ENCODE peak calls at places on chromosomes 7 and 10, in four cellular contexts. One of them, this sample, is unnamed.

GRCh38 chr7:102063736-102064135 is 222.9 kb upstream of the SH2B2 start:
- DNase-seq in trophoblast cell: peak
- DNase-seq in prostate gland: no peak
- DNase-seq in GM23338: peak
- DNase-seq in this sample: no peak

GRCh38 chr7:91517408-91517807 is 253.2 kb downstream of the FZD1 start:
- DNase-seq in prostate gland: no peak
- DNase-seq in GM23338: no peak
- DNase-seq in trophoblast cell: no peak
- DNase-seq in this sample: peak

GRCh38 chr7:232571-233455 is 40.4 kb downstream of the FAM20C start:
- DNase-seq in trophoblast cell: no peak
- DNase-seq in prostate gland: no peak
- DNase-seq in GM23338: no peak
- DNase-seq in this sample: peak

GRCh38 chr10:133163889-133164815 is 4.1 kb downstream of the KNDC1 start:
- DNase-seq in prostate gland: no peak
- DNase-seq in GM23338: peak
- DNase-seq in trophoblast cell: no peak
- DNase-seq in this sample: no peak

GRCh38 chr7:135910393-135911036 is 66.6 kb downstream of the MTPN start:
- DNase-seq in GM23338: no peak
- DNase-seq in prostate gland: no peak
- DNase-seq in trophoblast cell: no peak
- DNase-seq in this sample: no peak

GRCh38 chr10:7795605-7796004 is 7.6 kb downstream of the ATP5F1C start:
- DNase-seq in GM23338: no peak
- DNase-seq in trophoblast cell: peak
- DNase-seq in prostate gland: no peak
- DNase-seq in this sample: no peak

GRCh38 chr10:88162852-88163251 is 299.4 kb downstream of the PTEN start:
- DNase-seq in prostate gland: no peak
- DNase-seq in trophoblast cell: no peak
- DNase-seq in GM23338: no peak
- DNase-seq in this sample: no peak

GRCh38 chr10:31072453-31072852 is 40.8 kb upstream of the ZNF438 start:
- DNase-seq in trophoblast cell: no peak
- DNase-seq in prostate gland: no peak
- DNase-seq in GM23338: no peak
- DNase-seq in this sample: peak

GRCh38 chr10:14513061-14513460 is 182.3 kb upstream of the FRMD4A start:
- DNase-seq in prostate gland: no peak
- DNase-seq in GM23338: no peak
- DNase-seq in trophoblast cell: no peak
- DNase-seq in this sample: no peak

GRCh38 chr10:46549171-46550075 is 7.0 kb downstream of the GPRIN2 start:
- DNase-seq in trophoblast cell: no peak
- DNase-seq in GM23338: no peak
- DNase-seq in prostate gland: peak
- DNase-seq in this sample: no peak

GRCh38 chr10:117543245-117543998 is 876 bp downstream of the EMX2 start:
- DNase-seq in GM23338: peak
- DNase-seq in prostate gland: no peak
- DNase-seq in trophoblast cell: peak
- DNase-seq in this sample: no peak

GRCh38 chr10:71713135-71714040 is 6.2 kb downstream of the C10orf105 start:
- DNase-seq in trophoblast cell: peak
- DNase-seq in GM23338: peak
- DNase-seq in prostate gland: peak
- DNase-seq in this sample: no peak

GRCh38 chr10:3874988-3875841 is 90.2 kb upstream of the KLF6 start:
- DNase-seq in prostate gland: no peak
- DNase-seq in GM23338: no peak
- DNase-seq in trophoblast cell: peak
- DNase-seq in this sample: no peak

GRCh38 chr7:117872565-117873055 is 631 bp downstream of the CTTNBP2 start:
- DNase-seq in prostate gland: peak
- DNase-seq in GM23338: peak
- DNase-seq in trophoblast cell: no peak
- DNase-seq in this sample: no peak

GRCh38 chr7:143410523-143411004 is 1.9 kb upstream of the EPHA1 start:
- DNase-seq in prostate gland: no peak
- DNase-seq in GM23338: peak
- DNase-seq in trophoblast cell: no peak
- DNase-seq in this sample: no peak

GRCh38 chr7:148856035-148856881 is 27.8 kb downstream of the EZH2 start:
- DNase-seq in prostate gland: peak
- DNase-seq in trophoblast cell: peak
- DNase-seq in GM23338: peak
- DNase-seq in this sample: no peak

GRCh38 chr7:83936056-83936703 is 258.4 kb downstream of the SEMA3A start:
- DNase-seq in trophoblast cell: peak
- DNase-seq in GM23338: peak
- DNase-seq in prostate gland: peak
- DNase-seq in this sample: peak

GRCh38 chr10:35507519-35508109 is 97.5 kb upstream of the GJD4 start:
- DNase-seq in trophoblast cell: no peak
- DNase-seq in prostate gland: no peak
- DNase-seq in GM23338: no peak
- DNase-seq in this sample: no peak

GRCh38 chr7:78601728-78602127 is 803.2 kb downstream of the PHTF2 start:
- DNase-seq in GM23338: no peak
- DNase-seq in prostate gland: no peak
- DNase-seq in trophoblast cell: no peak
- DNase-seq in this sample: no peak

GRCh38 chr10:108629843-108630242 is 1293.5 kb downstream of the XPNPEP1 start:
- DNase-seq in trophoblast cell: no peak
- DNase-seq in GM23338: peak
- DNase-seq in prostate gland: no peak
- DNase-seq in this sample: no peak

GRCh38 chr10:123926401-123927264 is 35.0 kb upstream of the CPXM2 start:
- DNase-seq in prostate gland: no peak
- DNase-seq in GM23338: no peak
- DNase-seq in trophoblast cell: no peak
- DNase-seq in this sample: no peak

GRCh38 chr10:46096909-46097575 is 51.0 kb upstream of the MSMB start:
- DNase-seq in prostate gland: no peak
- DNase-seq in trophoblast cell: no peak
- DNase-seq in GM23338: no peak
- DNase-seq in this sample: no peak

GRCh38 chr7:27098493-27099223 is 2.9 kb upstream of the HOXA1 start:
- DNase-seq in GM23338: peak
- DNase-seq in prostate gland: no peak
- DNase-seq in trophoblast cell: no peak
- DNase-seq in this sample: no peak

GRCh38 chr7:3408814-3409595 is 108.0 kb downstream of the SDK1 start:
- DNase-seq in GM23338: no peak
- DNase-seq in prostate gland: no peak
- DNase-seq in trophoblast cell: no peak
- DNase-seq in this sample: no peak

GRCh38 chr7:3168370-3168769 is 124.7 kb upstream of the CARD11 start:
- DNase-seq in trophoblast cell: no peak
- DNase-seq in prostate gland: no peak
- DNase-seq in GM23338: no peak
- DNase-seq in this sample: no peak

DNA sequence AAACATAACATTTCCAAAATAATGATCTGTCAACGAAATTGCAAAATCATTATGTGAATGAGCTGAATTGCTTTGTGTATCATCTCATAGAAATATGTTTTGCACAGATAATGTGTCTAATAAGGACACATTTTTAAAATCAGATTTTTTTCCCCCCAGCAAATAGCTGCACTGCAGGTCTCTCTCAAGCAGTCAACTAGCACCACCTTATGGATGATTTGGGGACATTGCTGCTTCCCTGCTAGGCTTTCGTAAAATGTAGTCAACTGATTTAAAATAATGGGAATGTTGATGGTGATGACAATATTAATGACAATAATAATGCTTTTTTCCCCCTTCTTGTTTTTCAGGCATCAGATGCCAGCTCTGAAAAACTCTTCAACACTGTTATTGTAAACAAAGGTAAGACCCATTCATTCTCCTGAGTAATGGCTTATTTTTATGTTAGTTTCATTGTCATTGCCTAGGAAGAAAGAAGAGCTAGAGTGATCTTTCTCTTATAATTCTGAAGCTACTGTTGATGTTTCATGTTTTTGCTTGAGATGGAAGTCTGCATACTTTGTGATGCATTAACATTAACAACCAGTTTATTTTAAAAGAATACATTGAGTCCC is 433.6 kb upstream of the GALNT17 start:
- DNase-seq in GM23338: peak
- DNase-seq in trophoblast cell: peak
- DNase-seq in prostate gland: peak
- DNase-seq in this sample: peak
- H3K4me3 ChIP-seq in GM23338: peak
- H3K4me3 ChIP-seq in trophoblast cell: no peak
- H3K4me3 ChIP-seq in prostate gland: no peak
- H3K4me3 ChIP-seq in this sample: no peak

DNA sequence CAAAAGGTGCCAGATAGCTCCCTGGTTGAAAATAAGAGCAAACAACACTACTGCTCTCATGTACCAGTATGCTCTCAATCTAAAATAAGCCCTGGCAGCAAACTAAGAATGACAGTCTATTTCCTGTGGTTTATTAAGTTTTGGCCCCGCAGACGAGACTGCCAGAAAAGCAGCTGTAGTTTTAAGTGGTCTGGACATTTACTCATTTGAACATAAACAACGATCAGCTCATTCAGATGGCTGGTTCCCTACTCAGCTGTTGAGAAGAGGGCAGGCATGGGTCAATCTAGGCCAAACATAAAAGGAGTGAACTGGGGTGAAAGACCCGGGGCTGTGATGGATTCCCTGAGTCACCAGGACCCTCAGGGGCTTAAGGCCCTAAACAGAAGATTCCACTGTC is 4.5 kb downstream of the TRIL start:
- DNase-seq in GM23338: no peak
- DNase-seq in trophoblast cell: no peak
- DNase-seq in prostate gland: no peak
- DNase-seq in this sample: peak
- H3K4me3 ChIP-seq in GM23338: no peak
- H3K4me3 ChIP-seq in trophoblast cell: no peak
- H3K4me3 ChIP-seq in prostate gland: no peak
- H3K4me3 ChIP-seq in this sample: no peak

GRCh38 chr10:12635127-12635541 is 285.8 kb downstream of the CAMK1D start:
- DNase-seq in trophoblast cell: no peak
- DNase-seq in GM23338: no peak
- DNase-seq in prostate gland: no peak
- DNase-seq in this sample: no peak
- H3K4me3 ChIP-seq in trophoblast cell: no peak
- H3K4me3 ChIP-seq in GM23338: no peak
- H3K4me3 ChIP-seq in prostate gland: no peak
- H3K4me3 ChIP-seq in this sample: no peak

GRCh38 chr7:150980663-150981062 is 2.5 kb upstream of the KCNH2 start:
- DNase-seq in GM23338: peak
- DNase-seq in prostate gland: no peak
- DNase-seq in trophoblast cell: no peak
- DNase-seq in this sample: no peak

GRCh38 chr7:150977382-150978135 is 562 bp downstream of the KCNH2 start:
- DNase-seq in trophoblast cell: no peak
- DNase-seq in GM23338: peak
- DNase-seq in prostate gland: no peak
- DNase-seq in this sample: no peak

GRCh38 chr7:150981644-150982043 is 3.5 kb upstream of the KCNH2 start:
- DNase-seq in prostate gland: no peak
- DNase-seq in GM23338: no peak
- DNase-seq in trophoblast cell: no peak
- DNase-seq in this sample: no peak

GRCh38 chr7:150978136-150978789 is at the start of gene KCNH2:
- DNase-seq in trophoblast cell: no peak
- DNase-seq in GM23338: peak
- DNase-seq in prostate gland: no peak
- DNase-seq in this sample: no peak

DNA sequence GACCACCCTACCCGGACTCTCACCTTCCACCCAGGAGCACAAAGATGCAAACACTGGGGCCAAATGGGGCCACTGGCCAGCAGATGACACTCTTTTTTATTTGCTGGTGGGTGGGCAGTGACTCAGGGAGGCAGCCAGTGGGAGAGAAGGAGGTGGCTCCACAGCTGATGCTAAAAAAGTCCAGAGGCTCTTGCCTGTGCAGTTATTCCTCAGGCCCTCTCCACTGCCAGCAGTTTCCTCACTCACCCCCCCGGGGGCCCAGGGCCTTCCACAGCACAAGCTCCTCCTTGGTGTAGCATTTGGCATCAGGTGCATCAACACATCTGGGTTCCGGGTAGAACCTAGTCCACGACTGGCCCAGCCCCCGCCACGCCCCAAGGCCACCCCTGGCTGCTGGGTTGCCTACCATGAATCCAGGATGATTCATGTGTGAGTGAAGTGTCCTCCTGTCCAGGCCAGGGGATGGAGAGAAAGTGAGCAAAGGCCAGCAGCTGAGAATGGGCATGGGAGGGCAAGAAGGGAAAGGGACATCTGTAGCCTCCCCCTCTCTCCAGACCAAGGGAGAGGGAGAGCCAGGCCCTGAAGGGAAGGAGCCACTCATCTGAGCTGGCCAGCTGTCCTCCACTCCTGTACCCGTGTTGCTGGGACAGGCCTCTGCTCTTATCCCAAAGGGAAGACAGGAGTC is 1.7 kb upstream of the KCNH2 start:
- DNase-seq in trophoblast cell: no peak
- DNase-seq in prostate gland: no peak
- DNase-seq in GM23338: no peak
- DNase-seq in this sample: no peak
- H3K4me3 ChIP-seq in trophoblast cell: peak
- H3K4me3 ChIP-seq in prostate gland: no peak
- H3K4me3 ChIP-seq in GM23338: peak
- H3K4me3 ChIP-seq in this sample: no peak